ENCODE peak calls at places on chromosomes 6 and 20, in eight cellular contexts. R is lung; U is mucosa of descending colon; E is CD8-positive, alpha-beta T cell; W is CD4-positive, alpha-beta T cell; K is psoas muscle; Y is mammary epithelial cell; J is WTC11. I is an unnamed sample.
A peak's percentile ranks its signal among the peaks of the same experiment; 100 is the strongest.

GRCh38 chr6:157597461-157598312 is 216.7 kb downstream of the ZDHHC14 start:
- DNase-seq in R (no peak), U (no peak), E (peak; percentile 20), W (no peak), K (peak; percentile 37), Y (peak; percentile 24), J (peak; percentile 59), I (peak; percentile 72)

GRCh38 chr6:126040394-126040793 is 54.1 kb downstream of the TRMT11 start:
- DNase-seq in R (no peak), U (no peak), E (no peak), W (no peak), K (no peak), Y (no peak), J (no peak), I (no peak)

GRCh38 chr20:19974621-19975435 is 42.3 kb upstream of the NAA20 start:
- DNase-seq in R (peak; percentile 84), U (peak; percentile 68), E (no peak), W (no peak), K (peak; percentile 90), Y (peak; percentile 91), J (no peak), I (no peak)

GRCh38 chr6:2839195-2839981 is 2.3 kb downstream of the SERPINB1 start:
- DNase-seq in R (no peak), U (peak; percentile 71), E (no peak), W (no peak), K (no peak), Y (peak; percentile 83), J (no peak), I (no peak)

GRCh38 chr20:38870733-38871559 is 55.3 kb upstream of the FAM83D start:
- DNase-seq in R (peak; percentile 32), U (peak; percentile 90), E (peak; percentile 31), W (no peak), K (no peak), Y (peak; percentile 44), J (no peak), I (no peak)

GRCh38 chr6:156988276-156989158 is 211.3 kb downstream of the ARID1B start:
- DNase-seq in R (no peak), U (no peak), E (no peak), W (no peak), K (no peak), Y (peak; percentile 35), J (no peak), I (peak; percentile 49)

GRCh38 chr6:47785187-47785586 is 3.4 kb downstream of the OPN5 start:
- DNase-seq in R (no peak), U (no peak), E (no peak), W (no peak), K (no peak), Y (no peak), J (no peak), I (no peak)

GRCh38 chr20:62020935-62021701 is 44.6 kb downstream of the TAF4 start:
- DNase-seq in R (no peak), U (peak; percentile 38), E (no peak), W (no peak), K (peak; percentile 67), Y (no peak), J (no peak), I (no peak)

GRCh38 chr6:155158044-155158843 is 105.6 kb upstream of the CLDN20 start:
- DNase-seq in R (no peak), U (no peak), E (no peak), W (no peak), K (no peak), Y (peak; percentile 40), J (no peak), I (no peak)

GRCh38 chr20:16236589-16237241 is 336.5 kb downstream of the KIF16B start:
- DNase-seq in R (no peak), U (no peak), E (no peak), W (no peak), K (no peak), Y (no peak), J (no peak), I (no peak)

GRCh38 chr6:16136536-16137450 is 7.9 kb downstream of the MYLIP start:
- DNase-seq in R (no peak), U (no peak), E (peak; percentile 42), W (peak; percentile 22), K (peak; percentile 38), Y (peak; percentile 78), J (no peak), I (no peak)

GRCh38 chr20:699811-700338 is 24.3 kb upstream of the SCRT2 start:
- DNase-seq in R (no peak), U (no peak), E (no peak), W (no peak), K (peak; percentile 42), Y (no peak), J (peak; percentile 51), I (no peak)

GRCh38 chr6:33627876-33628275 is 6.8 kb downstream of the ITPR3 start:
- DNase-seq in R (peak; percentile 47), U (no peak), E (no peak), W (no peak), K (no peak), Y (no peak), J (no peak), I (no peak)

GRCh38 chr6:47663462-47664216 is 34.7 kb upstream of the ADGRF4 start:
- DNase-seq in R (no peak), U (no peak), E (no peak), W (no peak), K (no peak), Y (peak; percentile 46), J (peak; percentile 28), I (no peak)

GRCh38 chr6:119351005-119351394 is 1.4 kb upstream of the MAN1A1 start:
- DNase-seq in R (no peak), U (no peak), E (no peak), W (no peak), K (no peak), Y (peak; percentile 35), J (no peak), I (peak; percentile 34)
- TF ChIP-seq CTCF in R (peak; percentile 20), U (no peak), E (peak; percentile 36), W (no peak), K (peak; percentile 18), Y (peak; percentile 48), J (no peak), I (peak; percentile 46)

DNA sequence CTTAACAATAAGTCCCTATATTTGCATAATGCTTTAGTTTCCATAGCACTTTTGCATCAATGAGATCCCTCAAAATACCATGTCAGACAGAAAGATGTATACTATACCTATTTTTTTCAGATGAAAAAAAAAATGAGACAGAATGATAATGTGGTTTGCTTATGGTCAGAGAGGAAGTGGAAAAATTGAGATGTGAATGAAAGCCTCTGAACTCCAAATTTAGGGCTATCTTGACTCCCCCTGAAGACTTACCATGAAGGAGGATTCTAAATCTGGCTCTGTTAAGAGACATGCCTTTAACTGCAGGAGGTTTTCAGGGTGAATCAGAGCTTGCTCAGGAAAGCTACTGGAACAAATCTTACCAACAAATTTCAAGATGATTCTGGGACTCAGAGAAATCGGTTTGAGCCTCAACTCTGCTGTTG is 176.2 kb downstream of the ISM1 start:
- DNase-seq in R (no peak), U (no peak), E (no peak), W (no peak), K (no peak), Y (no peak), J (no peak), I (peak; percentile 28)
- TF ChIP-seq CTCF in R (no peak), U (no peak), E (no peak), W (no peak), K (no peak), Y (no peak), J (no peak), I (no peak)

DNA sequence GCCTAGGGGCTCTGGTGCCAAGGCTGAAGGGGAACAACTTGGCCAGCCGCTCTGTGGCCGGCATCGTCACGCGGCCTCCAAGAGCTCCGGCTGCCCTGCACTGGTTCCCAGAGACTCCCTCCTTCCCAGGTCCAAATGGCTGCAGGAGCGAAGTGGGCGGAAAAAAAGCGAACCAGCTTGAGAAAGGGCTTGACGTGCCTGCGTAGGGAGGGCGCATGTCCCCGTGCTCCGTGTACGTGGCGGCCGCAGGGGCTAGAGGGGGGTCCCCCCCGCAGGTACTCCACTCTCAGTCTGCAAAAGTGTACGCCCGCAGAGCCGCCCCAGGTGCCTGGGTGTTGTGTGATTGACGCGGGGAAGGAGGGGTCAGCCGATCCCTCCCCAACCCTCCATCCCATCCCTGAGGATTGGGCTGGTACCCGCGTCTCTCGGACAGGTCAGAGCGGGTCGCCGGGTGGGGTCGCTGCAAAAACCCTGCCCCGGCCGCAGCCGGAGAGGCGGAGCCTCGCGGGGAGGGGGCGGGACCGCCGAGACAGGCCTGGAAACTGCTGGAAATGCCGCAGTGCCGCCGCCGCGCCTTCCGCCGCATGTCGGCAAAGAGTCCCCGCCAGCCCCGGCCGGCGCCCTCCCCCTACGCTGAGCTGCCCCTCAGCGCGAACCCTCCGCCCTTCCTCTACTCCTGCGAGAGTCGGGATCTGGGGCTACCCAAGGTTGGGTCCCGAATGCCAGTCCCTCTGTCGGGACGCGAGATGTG is 814 bp upstream of the HSP90AB1 start:
- DNase-seq in R (peak; percentile 91), U (peak; percentile 94), E (peak; percentile 85), W (peak; percentile 74), K (peak; percentile 94), Y (peak; percentile 80), J (peak; percentile 98), I (peak; percentile 89)
- TF ChIP-seq CTCF in R (peak; percentile 8), U (no peak), E (no peak), W (no peak), K (peak; percentile 31), Y (no peak), J (no peak), I (peak; percentile 59)

GRCh38 chr6:144778773-144779531 is 493.8 kb downstream of the UTRN start:
- DNase-seq in R (no peak), U (no peak), E (no peak), W (no peak), K (no peak), Y (peak; percentile 6), J (no peak), I (peak; percentile 19)

GRCh38 chr6:144777249-144777648 is 492.1 kb downstream of the UTRN start:
- DNase-seq in R (no peak), U (no peak), E (no peak), W (no peak), K (no peak), Y (no peak), J (no peak), I (no peak)

GRCh38 chr6:144778056-144778455 is 492.9 kb downstream of the UTRN start:
- DNase-seq in R (no peak), U (no peak), E (no peak), W (no peak), K (no peak), Y (no peak), J (no peak), I (no peak)

GRCh38 chr6:144781836-144782235 is 496.7 kb downstream of the UTRN start:
- DNase-seq in R (no peak), U (no peak), E (no peak), W (no peak), K (no peak), Y (no peak), J (no peak), I (no peak)

DNA sequence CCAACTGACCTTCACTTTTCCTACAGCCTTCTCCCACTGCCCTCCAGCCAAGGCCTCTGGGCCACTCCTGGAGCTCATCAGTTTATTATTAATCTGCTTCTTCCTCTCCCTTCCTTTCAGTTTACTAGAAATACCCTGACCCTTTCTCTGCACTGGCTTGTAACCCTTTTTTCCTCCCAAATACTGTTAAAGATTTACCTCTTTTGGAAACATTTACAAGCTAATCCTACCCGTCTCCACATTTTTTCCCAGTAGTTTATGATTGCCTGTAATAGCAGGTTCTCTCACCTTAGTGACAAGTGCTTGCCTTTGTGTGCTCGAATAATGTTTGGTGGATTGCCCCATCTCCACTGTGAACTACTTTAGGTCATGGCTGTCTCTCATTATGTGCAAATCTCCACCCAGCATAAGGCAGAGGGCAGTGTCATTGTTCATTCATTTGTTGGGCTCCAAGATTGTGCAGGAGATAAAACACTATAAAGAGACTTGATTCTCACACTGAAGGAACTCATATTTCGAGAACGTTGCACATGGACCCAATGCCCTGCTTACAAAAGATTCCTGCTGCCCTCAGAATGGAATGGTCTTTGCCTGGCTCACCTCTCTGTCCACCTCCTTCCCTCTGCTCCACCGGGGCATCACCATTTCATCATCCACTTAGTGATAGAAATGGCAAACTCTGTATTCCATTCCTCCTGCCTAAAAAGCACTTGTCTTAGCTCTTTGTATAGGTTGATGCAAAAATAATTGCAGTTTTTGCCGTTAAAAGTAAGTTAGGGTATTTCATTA is 491.1 kb downstream of the UTRN start:
- DNase-seq in R (no peak), U (no peak), E (no peak), W (no peak), K (no peak), Y (no peak), J (no peak), I (no peak)
- TF ChIP-seq CTCF in R (no peak), U (no peak), E (no peak), W (no peak), K (no peak), Y (no peak), J (no peak), I (no peak)

I was measured in GM13976.